ENCODE peak calls at places on chromosomes 2 and 18, in seven cellular contexts. J is IMR-90, Q is neuronal stem cell, N is mesendoderm, O is mesenchymal stem cell, S is trophoblast cell, U is H1. H is an unnamed sample. For H3K27me3, the result is how much of the 10 kb centered on the place peaks cover.

GRCh38 chr2:3779650-3780049 is 76.3 kb downstream of the DCDC2C start:
- DNase-seq in J (no peak), Q (no peak), N (no peak), O (no peak), S (no peak), U (no peak), H (no peak)

GRCh38 chr2:2184549-2185249 is 146.4 kb downstream of the MYT1L start:
- DNase-seq in J (no peak), Q (no peak), N (peak), O (no peak), S (no peak), U (no peak), H (no peak)

GRCh38 chr2:2762166-2762897 is 431.3 kb upstream of the MYT1L start:
- DNase-seq in J (no peak), Q (no peak), N (no peak), O (no peak), S (no peak), U (no peak), H (no peak)

GRCh38 chr2:2007551-2008501 is 263.5 kb upstream of the PXDN start:
- DNase-seq in J (no peak), Q (no peak), N (peak), O (no peak), S (no peak), U (peak), H (peak)

GRCh38 chr2:43766006-43766405 is 7.8 kb upstream of the DYNC2LI1 start:
- DNase-seq in J (no peak), Q (no peak), N (no peak), O (no peak), S (no peak), U (no peak), H (no peak)

GRCh38 chr18:49399003-49399402 is 61.4 kb downstream of the DYM start:
- DNase-seq in J (peak), Q (no peak), N (no peak), O (peak), S (peak), U (no peak), H (no peak)

GRCh38 chr2:15677141-15677911 is 85.7 kb downstream of the DDX1 start:
- DNase-seq in J (no peak), Q (no peak), N (no peak), O (no peak), S (no peak), U (no peak), H (no peak)

GRCh38 chr2:187553908-187554703 is at the start of gene TFPI:
- DNase-seq in J (peak), Q (no peak), N (peak), O (peak), S (no peak), U (no peak), H (no peak)

GRCh38 chr18:47931707-47932103 is 1.2 kb upstream of the SMAD2 start:
- DNase-seq in J (no peak), Q (no peak), N (peak), O (no peak), S (no peak), U (no peak), H (peak)
- H3K23ac ChIP-seq in J (peak), Q (no peak), N (no peak), O (no peak), S (no peak), U (no peak), H (no peak)

DNA sequence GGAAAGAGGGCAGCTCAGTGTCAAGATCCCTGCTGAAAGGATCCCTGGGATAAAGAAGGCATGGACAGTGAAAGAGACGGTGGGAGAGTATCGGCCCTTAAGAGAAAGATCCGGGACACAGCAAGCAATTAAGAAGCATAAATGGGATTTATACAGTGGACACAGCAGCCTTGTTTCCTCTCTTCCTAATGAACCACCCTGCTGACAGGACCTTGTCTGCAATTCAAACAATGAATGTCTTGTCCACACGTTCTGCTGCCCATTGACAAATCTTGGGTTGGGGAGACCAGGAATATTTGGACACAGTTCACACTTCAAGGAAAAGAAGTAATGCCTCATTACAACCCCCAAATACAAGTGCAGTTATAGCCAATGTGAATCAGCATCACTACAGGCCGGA is 16.5 kb downstream of the CPLX4 start:
- DNase-seq in J (no peak), Q (no peak), N (no peak), O (no peak), S (no peak), U (no peak), H (no peak)
- H3K27me3 ChIP-seq in J (half or more), Q (half or more), N (under half), O (under half), S (under half), U (under half), H (under half)

GRCh38 chr2:170461875-170462274 is 253.3 kb upstream of the SP5 start:
- DNase-seq in J (no peak), Q (no peak), N (peak), O (no peak), S (no peak), U (no peak), H (no peak)
- H3K23ac ChIP-seq in J (no peak), Q (no peak), N (no peak), O (no peak), S (no peak), U (no peak), H (no peak)

DNA sequence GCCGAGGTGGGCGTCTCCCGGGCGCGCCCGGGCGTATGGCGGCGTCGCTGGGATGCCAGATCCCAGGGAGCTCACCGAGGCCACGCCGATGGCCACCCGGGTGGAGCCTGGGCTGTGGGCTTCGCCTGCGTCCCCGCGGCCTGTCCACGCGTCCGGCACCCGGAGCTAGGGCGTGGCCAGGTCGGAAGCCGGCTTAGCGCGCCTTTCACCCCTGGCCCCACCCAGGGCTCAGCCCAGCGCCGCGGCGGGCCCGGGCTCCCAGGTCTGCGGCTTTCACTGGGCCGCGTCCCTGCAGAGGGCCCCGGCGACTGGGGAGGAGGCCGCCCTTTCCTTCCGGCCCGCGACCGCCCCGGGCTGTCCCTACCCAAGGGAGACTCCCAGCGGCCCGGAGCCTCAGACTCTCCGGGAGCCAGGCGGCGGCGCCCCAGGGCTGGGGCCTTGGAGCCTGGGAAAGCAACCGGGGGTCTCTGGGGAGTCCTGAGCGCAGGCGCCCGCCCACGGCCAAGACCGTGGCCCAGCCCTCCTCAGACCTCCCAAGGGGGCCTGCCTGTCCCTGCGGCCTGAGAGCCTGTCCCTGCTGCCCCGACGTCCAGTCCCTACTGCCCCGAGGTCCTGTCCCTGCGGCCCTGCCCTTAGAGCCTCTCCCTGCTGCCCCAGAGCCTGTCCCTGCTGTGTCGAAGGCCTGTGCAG is 36.3 kb upstream of the ITM2C start:
- DNase-seq in J (no peak), Q (no peak), N (no peak), O (no peak), S (no peak), U (no peak), H (peak)
- H3K27me3 ChIP-seq in J (under half), Q (under half), N (under half), O (under half), S (under half), U (under half), H (under half)

DNA sequence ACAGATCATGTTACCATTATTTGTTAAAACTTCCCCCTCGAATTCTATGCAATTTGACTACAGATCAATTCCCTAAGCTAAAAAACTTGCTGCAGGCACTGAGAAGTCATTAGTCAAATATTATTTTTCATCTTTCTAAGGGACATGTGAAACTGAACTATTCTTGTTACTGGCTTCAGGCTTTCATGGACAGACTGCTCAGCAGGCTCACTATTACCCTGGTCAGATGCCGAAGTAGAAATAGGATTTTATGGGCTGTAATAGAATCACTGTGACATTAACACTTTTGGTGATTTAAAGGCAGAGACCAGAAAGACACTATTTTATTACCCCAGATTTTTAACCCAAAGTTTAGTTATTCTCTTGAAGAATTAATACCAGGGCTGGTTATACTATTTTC is 15.0 kb downstream of the MYL1 start:
- DNase-seq in J (no peak), Q (no peak), N (no peak), O (no peak), S (no peak), U (no peak), H (no peak)
- H3K23ac ChIP-seq in J (no peak), Q (no peak), N (no peak), O (no peak), S (no peak), U (no peak), H (no peak)

GRCh38 chr2:107305966-107306365 is 420.0 kb upstream of the ST6GAL2 start:
- DNase-seq in J (no peak), Q (no peak), N (no peak), O (no peak), S (no peak), U (no peak), H (no peak)

GRCh38 chr2:107303964-107304363 is 418.0 kb upstream of the ST6GAL2 start:
- DNase-seq in J (no peak), Q (no peak), N (no peak), O (no peak), S (no peak), U (no peak), H (no peak)
- H3K27me3 ChIP-seq in J (under half), Q (under half), N (under half), O (under half), S (under half), U (under half), H (under half)